ENCODE peak calls at places on chromosomes 2 and 18, in six cellular contexts. One of them, this sample, is unnamed.

GRCh38 chr2:216956820-216957493 is 97.1 kb upstream of the TNP1 start:
- DNase-seq in neural progenitor cell: no peak
- DNase-seq in stimulated activated CD8-positive, alpha-beta memory T cell treated with anti-CD3 and anti-CD28 coated beads, Interleukin-2, amount 100 ng/mL, for 48 hours: no peak
- DNase-seq in lower leg skin: no peak
- DNase-seq in EH: peak
- DNase-seq in fibroblast of villous mesenchyme: no peak
- DNase-seq in this sample: no peak

GRCh38 chr2:209577376-209578357 is 153.8 kb downstream of the MAP2 start:
- DNase-seq in neural progenitor cell: peak
- DNase-seq in stimulated activated CD8-positive, alpha-beta memory T cell treated with anti-CD3 and anti-CD28 coated beads, Interleukin-2, amount 100 ng/mL, for 48 hours: no peak
- DNase-seq in lower leg skin: no peak
- DNase-seq in EH: peak
- DNase-seq in fibroblast of villous mesenchyme: peak
- DNase-seq in this sample: peak

GRCh38 chr18:45954070-45954712 is 12.9 kb downstream of the EPG5 start:
- DNase-seq in neural progenitor cell: no peak
- DNase-seq in stimulated activated CD8-positive, alpha-beta memory T cell treated with anti-CD3 and anti-CD28 coated beads, Interleukin-2, amount 100 ng/mL, for 48 hours: no peak
- DNase-seq in lower leg skin: no peak
- DNase-seq in EH: peak
- DNase-seq in fibroblast of villous mesenchyme: peak
- DNase-seq in this sample: peak

GRCh38 chr2:236711440-236711839 is 141.8 kb downstream of the ACKR3 start:
- DNase-seq in neural progenitor cell: no peak
- DNase-seq in stimulated activated CD8-positive, alpha-beta memory T cell treated with anti-CD3 and anti-CD28 coated beads, Interleukin-2, amount 100 ng/mL, for 48 hours: no peak
- DNase-seq in lower leg skin: peak
- DNase-seq in EH: peak
- DNase-seq in fibroblast of villous mesenchyme: no peak
- DNase-seq in this sample: peak

GRCh38 chr2:17573085-17573805 is 32.7 kb downstream of the VSNL1 start:
- DNase-seq in neural progenitor cell: no peak
- DNase-seq in stimulated activated CD8-positive, alpha-beta memory T cell treated with anti-CD3 and anti-CD28 coated beads, Interleukin-2, amount 100 ng/mL, for 48 hours: no peak
- DNase-seq in lower leg skin: no peak
- DNase-seq in EH: no peak
- DNase-seq in fibroblast of villous mesenchyme: peak
- DNase-seq in this sample: no peak

GRCh38 chr18:39380186-39380714 is 1814.7 kb upstream of the CELF4 start:
- DNase-seq in neural progenitor cell: peak
- DNase-seq in stimulated activated CD8-positive, alpha-beta memory T cell treated with anti-CD3 and anti-CD28 coated beads, Interleukin-2, amount 100 ng/mL, for 48 hours: no peak
- DNase-seq in lower leg skin: no peak
- DNase-seq in EH: no peak
- DNase-seq in fibroblast of villous mesenchyme: no peak
- DNase-seq in this sample: no peak

GRCh38 chr2:72613931-72614330 is 211.9 kb downstream of the EXOC6B start:
- DNase-seq in neural progenitor cell: no peak
- DNase-seq in stimulated activated CD8-positive, alpha-beta memory T cell treated with anti-CD3 and anti-CD28 coated beads, Interleukin-2, amount 100 ng/mL, for 48 hours: no peak
- DNase-seq in lower leg skin: no peak
- DNase-seq in EH: no peak
- DNase-seq in fibroblast of villous mesenchyme: no peak
- DNase-seq in this sample: no peak

GRCh38 chr2:625415-626135 is 51.6 kb downstream of the TMEM18 start:
- DNase-seq in neural progenitor cell: peak
- DNase-seq in stimulated activated CD8-positive, alpha-beta memory T cell treated with anti-CD3 and anti-CD28 coated beads, Interleukin-2, amount 100 ng/mL, for 48 hours: no peak
- DNase-seq in lower leg skin: no peak
- DNase-seq in EH: no peak
- DNase-seq in fibroblast of villous mesenchyme: no peak
- DNase-seq in this sample: no peak

GRCh38 chr18:42048150-42048549 is 93.1 kb downstream of the PIK3C3 start:
- DNase-seq in neural progenitor cell: no peak
- DNase-seq in stimulated activated CD8-positive, alpha-beta memory T cell treated with anti-CD3 and anti-CD28 coated beads, Interleukin-2, amount 100 ng/mL, for 48 hours: no peak
- DNase-seq in lower leg skin: no peak
- DNase-seq in EH: peak
- DNase-seq in fibroblast of villous mesenchyme: peak
- DNase-seq in this sample: peak

GRCh38 chr18:21330122-21330701 is 88.2 kb downstream of the GREB1L start:
- DNase-seq in neural progenitor cell: peak
- DNase-seq in stimulated activated CD8-positive, alpha-beta memory T cell treated with anti-CD3 and anti-CD28 coated beads, Interleukin-2, amount 100 ng/mL, for 48 hours: no peak
- DNase-seq in lower leg skin: peak
- DNase-seq in EH: peak
- DNase-seq in fibroblast of villous mesenchyme: peak
- DNase-seq in this sample: peak

GRCh38 chr2:27353762-27354596 is 2.6 kb downstream of the GTF3C2 start:
- DNase-seq in neural progenitor cell: no peak
- DNase-seq in stimulated activated CD8-positive, alpha-beta memory T cell treated with anti-CD3 and anti-CD28 coated beads, Interleukin-2, amount 100 ng/mL, for 48 hours: no peak
- DNase-seq in lower leg skin: no peak
- DNase-seq in EH: peak
- DNase-seq in fibroblast of villous mesenchyme: peak
- DNase-seq in this sample: no peak

GRCh38 chr2:224894356-224894755 is 147.9 kb downstream of the DOCK10 start:
- DNase-seq in neural progenitor cell: no peak
- DNase-seq in stimulated activated CD8-positive, alpha-beta memory T cell treated with anti-CD3 and anti-CD28 coated beads, Interleukin-2, amount 100 ng/mL, for 48 hours: no peak
- DNase-seq in lower leg skin: no peak
- DNase-seq in EH: no peak
- DNase-seq in fibroblast of villous mesenchyme: no peak
- DNase-seq in this sample: no peak

GRCh38 chr2:11528228-11528627 is 5.6 kb upstream of the GREB1 start:
- DNase-seq in neural progenitor cell: no peak
- DNase-seq in stimulated activated CD8-positive, alpha-beta memory T cell treated with anti-CD3 and anti-CD28 coated beads, Interleukin-2, amount 100 ng/mL, for 48 hours: no peak
- DNase-seq in lower leg skin: no peak
- DNase-seq in EH: no peak
- DNase-seq in fibroblast of villous mesenchyme: no peak
- DNase-seq in this sample: no peak

GRCh38 chr2:113858764-113859163 is 31.1 kb upstream of the ACTR3 start:
- DNase-seq in neural progenitor cell: no peak
- DNase-seq in stimulated activated CD8-positive, alpha-beta memory T cell treated with anti-CD3 and anti-CD28 coated beads, Interleukin-2, amount 100 ng/mL, for 48 hours: no peak
- DNase-seq in lower leg skin: peak
- DNase-seq in EH: peak
- DNase-seq in fibroblast of villous mesenchyme: peak
- DNase-seq in this sample: peak

GRCh38 chr18:395481-396250 is 104.8 kb downstream of the COLEC12 start:
- DNase-seq in neural progenitor cell: no peak
- DNase-seq in stimulated activated CD8-positive, alpha-beta memory T cell treated with anti-CD3 and anti-CD28 coated beads, Interleukin-2, amount 100 ng/mL, for 48 hours: no peak
- DNase-seq in lower leg skin: peak
- DNase-seq in EH: peak
- DNase-seq in fibroblast of villous mesenchyme: peak
- DNase-seq in this sample: peak

GRCh38 chr2:6750389-6751158 is 115.1 kb downstream of the CMPK2 start:
- DNase-seq in neural progenitor cell: no peak
- DNase-seq in stimulated activated CD8-positive, alpha-beta memory T cell treated with anti-CD3 and anti-CD28 coated beads, Interleukin-2, amount 100 ng/mL, for 48 hours: no peak
- DNase-seq in lower leg skin: no peak
- DNase-seq in EH: no peak
- DNase-seq in fibroblast of villous mesenchyme: no peak
- DNase-seq in this sample: no peak

GRCh38 chr2:169819106-169819505 is 5.6 kb downstream of the METTL5 start:
- DNase-seq in neural progenitor cell: peak
- DNase-seq in stimulated activated CD8-positive, alpha-beta memory T cell treated with anti-CD3 and anti-CD28 coated beads, Interleukin-2, amount 100 ng/mL, for 48 hours: no peak
- DNase-seq in lower leg skin: no peak
- DNase-seq in EH: peak
- DNase-seq in fibroblast of villous mesenchyme: peak
- DNase-seq in this sample: peak

GRCh38 chr2:184157141-184157540 is 441.2 kb upstream of the ZNF804A start:
- DNase-seq in neural progenitor cell: no peak
- DNase-seq in stimulated activated CD8-positive, alpha-beta memory T cell treated with anti-CD3 and anti-CD28 coated beads, Interleukin-2, amount 100 ng/mL, for 48 hours: no peak
- DNase-seq in lower leg skin: no peak
- DNase-seq in EH: no peak
- DNase-seq in fibroblast of villous mesenchyme: no peak
- DNase-seq in this sample: no peak

GRCh38 chr2:240462073-240462703 is 26.7 kb downstream of the GPC1 start:
- DNase-seq in neural progenitor cell: no peak
- DNase-seq in stimulated activated CD8-positive, alpha-beta memory T cell treated with anti-CD3 and anti-CD28 coated beads, Interleukin-2, amount 100 ng/mL, for 48 hours: no peak
- DNase-seq in lower leg skin: no peak
- DNase-seq in EH: no peak
- DNase-seq in fibroblast of villous mesenchyme: no peak
- DNase-seq in this sample: no peak

GRCh38 chr2:232556426-232556825 is 5.9 kb downstream of the EIF4E2 start:
- DNase-seq in neural progenitor cell: no peak
- DNase-seq in stimulated activated CD8-positive, alpha-beta memory T cell treated with anti-CD3 and anti-CD28 coated beads, Interleukin-2, amount 100 ng/mL, for 48 hours: no peak
- DNase-seq in lower leg skin: no peak
- DNase-seq in EH: no peak
- DNase-seq in fibroblast of villous mesenchyme: no peak
- DNase-seq in this sample: no peak

GRCh38 chr2:15730545-15731212 is 139.0 kb downstream of the DDX1 start:
- DNase-seq in neural progenitor cell: no peak
- DNase-seq in stimulated activated CD8-positive, alpha-beta memory T cell treated with anti-CD3 and anti-CD28 coated beads, Interleukin-2, amount 100 ng/mL, for 48 hours: no peak
- DNase-seq in lower leg skin: peak
- DNase-seq in EH: peak
- DNase-seq in fibroblast of villous mesenchyme: peak
- DNase-seq in this sample: peak

GRCh38 chr2:191311-192190 is 72.3 kb downstream of the SH3YL1 start:
- DNase-seq in neural progenitor cell: no peak
- DNase-seq in stimulated activated CD8-positive, alpha-beta memory T cell treated with anti-CD3 and anti-CD28 coated beads, Interleukin-2, amount 100 ng/mL, for 48 hours: no peak
- DNase-seq in lower leg skin: no peak
- DNase-seq in EH: no peak
- DNase-seq in fibroblast of villous mesenchyme: no peak
- DNase-seq in this sample: no peak

GRCh38 chr18:13138822-13139139 is 79.8 kb upstream of the LDLRAD4 start:
- DNase-seq in neural progenitor cell: no peak
- DNase-seq in stimulated activated CD8-positive, alpha-beta memory T cell treated with anti-CD3 and anti-CD28 coated beads, Interleukin-2, amount 100 ng/mL, for 48 hours: no peak
- DNase-seq in lower leg skin: no peak
- DNase-seq in EH: no peak
- DNase-seq in fibroblast of villous mesenchyme: no peak
- DNase-seq in this sample: no peak

GRCh38 chr2:8465560-8465959 is 216.3 kb upstream of the ID2 start:
- DNase-seq in neural progenitor cell: no peak
- DNase-seq in stimulated activated CD8-positive, alpha-beta memory T cell treated with anti-CD3 and anti-CD28 coated beads, Interleukin-2, amount 100 ng/mL, for 48 hours: no peak
- DNase-seq in lower leg skin: no peak
- DNase-seq in EH: no peak
- DNase-seq in fibroblast of villous mesenchyme: no peak
- DNase-seq in this sample: no peak

GRCh38 chr2:45674035-45674791 is 22.7 kb downstream of the PRKCE start:
- DNase-seq in neural progenitor cell: no peak
- DNase-seq in stimulated activated CD8-positive, alpha-beta memory T cell treated with anti-CD3 and anti-CD28 coated beads, Interleukin-2, amount 100 ng/mL, for 48 hours: no peak
- DNase-seq in lower leg skin: no peak
- DNase-seq in EH: peak
- DNase-seq in fibroblast of villous mesenchyme: peak
- DNase-seq in this sample: no peak

GRCh38 chr2:107811982-107812381 is 14.7 kb upstream of the RGPD4 start:
- DNase-seq in neural progenitor cell: no peak
- DNase-seq in stimulated activated CD8-positive, alpha-beta memory T cell treated with anti-CD3 and anti-CD28 coated beads, Interleukin-2, amount 100 ng/mL, for 48 hours: no peak
- DNase-seq in lower leg skin: no peak
- DNase-seq in EH: no peak
- DNase-seq in fibroblast of villous mesenchyme: no peak
- DNase-seq in this sample: no peak

GRCh38 chr2:29920130-29920577 is 1.2 kb downstream of the ALK start:
- DNase-seq in neural progenitor cell: peak
- DNase-seq in stimulated activated CD8-positive, alpha-beta memory T cell treated with anti-CD3 and anti-CD28 coated beads, Interleukin-2, amount 100 ng/mL, for 48 hours: peak
- DNase-seq in lower leg skin: no peak
- DNase-seq in EH: peak
- DNase-seq in fibroblast of villous mesenchyme: peak
- DNase-seq in this sample: peak